ENCODE peak calls at places on chromosomes 16 and 17, in nine cellular contexts. One of them, this sample, is unnamed.

GRCh38 chr16:31142109-31143035 is 6.8 kb upstream of the PRSS8 start:
- DNase-seq in hepatocyte: peak
- DNase-seq in NCI-H345: peak
- DNase-seq in RWPE1: peak
- DNase-seq in HFFc6: peak
- DNase-seq in thyroid gland: peak
- DNase-seq in hippocampal formation: peak
- DNase-seq in fibroblast of villous mesenchyme: peak
- DNase-seq in foreskin fibroblast: peak
- DNase-seq in this sample: peak

GRCh38 chr17:6427284-6427781 is 7.6 kb downstream of the AIPL1 start:
- DNase-seq in hepatocyte: no peak
- DNase-seq in hippocampal formation: no peak
- DNase-seq in HFFc6: peak
- DNase-seq in fibroblast of villous mesenchyme: peak
- DNase-seq in NCI-H345: no peak
- DNase-seq in RWPE1: no peak
- DNase-seq in foreskin fibroblast: no peak
- DNase-seq in thyroid gland: no peak
- DNase-seq in this sample: peak

GRCh38 chr16:55349867-55350266 is 25.9 kb downstream of the IRX6 start:
- DNase-seq in fibroblast of villous mesenchyme: no peak
- DNase-seq in HFFc6: no peak
- DNase-seq in NCI-H345: no peak
- DNase-seq in hippocampal formation: no peak
- DNase-seq in thyroid gland: no peak
- DNase-seq in foreskin fibroblast: no peak
- DNase-seq in hepatocyte: no peak
- DNase-seq in RWPE1: no peak
- DNase-seq in this sample: no peak

GRCh38 chr16:17370233-17371013 is 100.3 kb downstream of the XYLT1 start:
- DNase-seq in hepatocyte: no peak
- DNase-seq in RWPE1: no peak
- DNase-seq in NCI-H345: no peak
- DNase-seq in thyroid gland: peak
- DNase-seq in hippocampal formation: no peak
- DNase-seq in HFFc6: peak
- DNase-seq in fibroblast of villous mesenchyme: no peak
- DNase-seq in foreskin fibroblast: no peak
- DNase-seq in this sample: no peak

GRCh38 chr17:50022463-50023130 is 27.6 kb upstream of the DLX3 start:
- DNase-seq in foreskin fibroblast: no peak
- DNase-seq in NCI-H345: no peak
- DNase-seq in thyroid gland: no peak
- DNase-seq in fibroblast of villous mesenchyme: no peak
- DNase-seq in hippocampal formation: no peak
- DNase-seq in RWPE1: no peak
- DNase-seq in HFFc6: peak
- DNase-seq in hepatocyte: no peak
- DNase-seq in this sample: no peak

GRCh38 chr16:79628501-79628975 is 28.0 kb upstream of the MAF start:
- DNase-seq in thyroid gland: no peak
- DNase-seq in hippocampal formation: no peak
- DNase-seq in foreskin fibroblast: no peak
- DNase-seq in NCI-H345: no peak
- DNase-seq in HFFc6: no peak
- DNase-seq in RWPE1: peak
- DNase-seq in fibroblast of villous mesenchyme: peak
- DNase-seq in hepatocyte: no peak
- DNase-seq in this sample: peak

GRCh38 chr17:21250719-21251305 is 2.4 kb downstream of the NATD1 start:
- DNase-seq in HFFc6: no peak
- DNase-seq in thyroid gland: no peak
- DNase-seq in fibroblast of villous mesenchyme: no peak
- DNase-seq in hippocampal formation: no peak
- DNase-seq in NCI-H345: no peak
- DNase-seq in RWPE1: no peak
- DNase-seq in foreskin fibroblast: no peak
- DNase-seq in hepatocyte: no peak
- DNase-seq in this sample: no peak

GRCh38 chr16:57471852-57472664 is 9.6 kb downstream of the POLR2C start:
- DNase-seq in foreskin fibroblast: no peak
- DNase-seq in fibroblast of villous mesenchyme: peak
- DNase-seq in hippocampal formation: no peak
- DNase-seq in RWPE1: no peak
- DNase-seq in thyroid gland: no peak
- DNase-seq in NCI-H345: no peak
- DNase-seq in HFFc6: no peak
- DNase-seq in hepatocyte: peak
- DNase-seq in this sample: no peak

GRCh38 chr16:57626420-57627170 is 1.8 kb upstream of the ADGRG1 start:
- DNase-seq in foreskin fibroblast: no peak
- DNase-seq in hepatocyte: no peak
- DNase-seq in fibroblast of villous mesenchyme: no peak
- DNase-seq in NCI-H345: no peak
- DNase-seq in thyroid gland: no peak
- DNase-seq in HFFc6: no peak
- DNase-seq in RWPE1: no peak
- DNase-seq in hippocampal formation: no peak
- DNase-seq in this sample: no peak

GRCh38 chr16:19094542-19095365 is 19.0 kb upstream of the ITPRIPL2 start:
- DNase-seq in fibroblast of villous mesenchyme: peak
- DNase-seq in hepatocyte: no peak
- DNase-seq in thyroid gland: no peak
- DNase-seq in HFFc6: peak
- DNase-seq in hippocampal formation: no peak
- DNase-seq in RWPE1: no peak
- DNase-seq in foreskin fibroblast: no peak
- DNase-seq in NCI-H345: no peak
- DNase-seq in this sample: no peak

GRCh38 chr17:3710951-3711383 is 12.7 kb upstream of the HASPIN start:
- DNase-seq in RWPE1: peak
- DNase-seq in foreskin fibroblast: no peak
- DNase-seq in hepatocyte: no peak
- DNase-seq in fibroblast of villous mesenchyme: peak
- DNase-seq in NCI-H345: no peak
- DNase-seq in hippocampal formation: no peak
- DNase-seq in HFFc6: peak
- DNase-seq in thyroid gland: no peak
- DNase-seq in this sample: no peak

GRCh38 chr16:14088155-14088753 is 17.1 kb downstream of the MRTFB start:
- DNase-seq in fibroblast of villous mesenchyme: peak
- DNase-seq in hippocampal formation: peak
- DNase-seq in foreskin fibroblast: peak
- DNase-seq in HFFc6: no peak
- DNase-seq in NCI-H345: no peak
- DNase-seq in thyroid gland: peak
- DNase-seq in hepatocyte: peak
- DNase-seq in RWPE1: no peak
- DNase-seq in this sample: no peak

GRCh38 chr16:48193846-48194245 is 38.1 kb upstream of the ABCC12 start:
- DNase-seq in HFFc6: no peak
- DNase-seq in fibroblast of villous mesenchyme: no peak
- DNase-seq in thyroid gland: no peak
- DNase-seq in NCI-H345: no peak
- DNase-seq in hippocampal formation: no peak
- DNase-seq in foreskin fibroblast: no peak
- DNase-seq in hepatocyte: no peak
- DNase-seq in RWPE1: no peak
- DNase-seq in this sample: no peak

GRCh38 chr17:64172510-64172909 is 42.6 kb upstream of the ERN1 start:
- DNase-seq in foreskin fibroblast: no peak
- DNase-seq in hippocampal formation: peak
- DNase-seq in thyroid gland: no peak
- DNase-seq in fibroblast of villous mesenchyme: no peak
- DNase-seq in hepatocyte: no peak
- DNase-seq in RWPE1: no peak
- DNase-seq in NCI-H345: no peak
- DNase-seq in HFFc6: no peak
- DNase-seq in this sample: no peak

GRCh38 chr16:85424260-85425060 is 188.7 kb upstream of the GSE1 start:
- DNase-seq in RWPE1: no peak
- DNase-seq in HFFc6: no peak
- DNase-seq in hepatocyte: no peak
- DNase-seq in hippocampal formation: no peak
- DNase-seq in fibroblast of villous mesenchyme: no peak
- DNase-seq in thyroid gland: peak
- DNase-seq in foreskin fibroblast: no peak
- DNase-seq in NCI-H345: peak
- DNase-seq in this sample: no peak

GRCh38 chr17:48925991-48926342 is 17.8 kb downstream of the UBE2Z start:
- DNase-seq in thyroid gland: peak
- DNase-seq in foreskin fibroblast: no peak
- DNase-seq in HFFc6: no peak
- DNase-seq in hippocampal formation: no peak
- DNase-seq in RWPE1: no peak
- DNase-seq in NCI-H345: no peak
- DNase-seq in hepatocyte: no peak
- DNase-seq in fibroblast of villous mesenchyme: no peak
- DNase-seq in this sample: no peak

GRCh38 chr17:58046230-58047094 is 36.8 kb upstream of the DYNLL2 start:
- DNase-seq in NCI-H345: no peak
- DNase-seq in hippocampal formation: peak
- DNase-seq in hepatocyte: no peak
- DNase-seq in thyroid gland: no peak
- DNase-seq in fibroblast of villous mesenchyme: no peak
- DNase-seq in foreskin fibroblast: peak
- DNase-seq in RWPE1: no peak
- DNase-seq in HFFc6: no peak
- DNase-seq in this sample: no peak

GRCh38 chr17:69561462-69561861 is 147.0 kb downstream of the MAP2K6 start:
- DNase-seq in NCI-H345: no peak
- DNase-seq in RWPE1: no peak
- DNase-seq in fibroblast of villous mesenchyme: no peak
- DNase-seq in thyroid gland: no peak
- DNase-seq in hippocampal formation: no peak
- DNase-seq in foreskin fibroblast: no peak
- DNase-seq in HFFc6: no peak
- DNase-seq in hepatocyte: no peak
- DNase-seq in this sample: no peak

GRCh38 chr17:4001048-4001590 is 36.9 kb upstream of the ATP2A3 start:
- DNase-seq in hepatocyte: no peak
- DNase-seq in thyroid gland: no peak
- DNase-seq in hippocampal formation: no peak
- DNase-seq in HFFc6: no peak
- DNase-seq in fibroblast of villous mesenchyme: no peak
- DNase-seq in NCI-H345: no peak
- DNase-seq in RWPE1: no peak
- DNase-seq in foreskin fibroblast: no peak
- DNase-seq in this sample: no peak

GRCh38 chr16:58339452-58339938 is 44.7 kb upstream of the PRSS54 start:
- DNase-seq in hepatocyte: no peak
- DNase-seq in thyroid gland: no peak
- DNase-seq in HFFc6: peak
- DNase-seq in NCI-H345: no peak
- DNase-seq in foreskin fibroblast: no peak
- DNase-seq in RWPE1: no peak
- DNase-seq in hippocampal formation: no peak
- DNase-seq in fibroblast of villous mesenchyme: peak
- DNase-seq in this sample: peak

GRCh38 chr17:19718613-19719364 is 2.4 kb upstream of the SLC47A2 start:
- DNase-seq in hepatocyte: no peak
- DNase-seq in hippocampal formation: no peak
- DNase-seq in NCI-H345: no peak
- DNase-seq in HFFc6: no peak
- DNase-seq in RWPE1: no peak
- DNase-seq in foreskin fibroblast: no peak
- DNase-seq in thyroid gland: no peak
- DNase-seq in fibroblast of villous mesenchyme: no peak
- DNase-seq in this sample: no peak

GRCh38 chr17:62792122-62792800 is 15.9 kb downstream of the MARCHF10 start:
- DNase-seq in fibroblast of villous mesenchyme: peak
- DNase-seq in thyroid gland: no peak
- DNase-seq in foreskin fibroblast: peak
- DNase-seq in RWPE1: no peak
- DNase-seq in HFFc6: peak
- DNase-seq in hepatocyte: no peak
- DNase-seq in hippocampal formation: no peak
- DNase-seq in NCI-H345: no peak
- DNase-seq in this sample: peak

GRCh38 chr17:79510071-79510470 is 100.8 kb downstream of the RBFOX3 start:
- DNase-seq in foreskin fibroblast: no peak
- DNase-seq in RWPE1: no peak
- DNase-seq in HFFc6: no peak
- DNase-seq in fibroblast of villous mesenchyme: no peak
- DNase-seq in NCI-H345: no peak
- DNase-seq in hippocampal formation: no peak
- DNase-seq in thyroid gland: no peak
- DNase-seq in hepatocyte: no peak
- DNase-seq in this sample: no peak

GRCh38 chr17:63954402-63955063 is 18.2 kb downstream of the SCN4A start:
- DNase-seq in RWPE1: no peak
- DNase-seq in NCI-H345: peak
- DNase-seq in fibroblast of villous mesenchyme: no peak
- DNase-seq in hippocampal formation: no peak
- DNase-seq in foreskin fibroblast: no peak
- DNase-seq in thyroid gland: no peak
- DNase-seq in HFFc6: no peak
- DNase-seq in hepatocyte: no peak
- DNase-seq in this sample: no peak

GRCh38 chr17:2094891-2095535 is 40.1 kb downstream of the HIC1 start:
- DNase-seq in fibroblast of villous mesenchyme: peak
- DNase-seq in hippocampal formation: peak
- DNase-seq in RWPE1: no peak
- DNase-seq in HFFc6: no peak
- DNase-seq in hepatocyte: peak
- DNase-seq in thyroid gland: peak
- DNase-seq in NCI-H345: no peak
- DNase-seq in foreskin fibroblast: no peak
- DNase-seq in this sample: no peak

GRCh38 chr17:55641559-55642160 is 81.0 kb downstream of the TMEM100 start:
- DNase-seq in hippocampal formation: peak
- DNase-seq in foreskin fibroblast: peak
- DNase-seq in NCI-H345: no peak
- DNase-seq in thyroid gland: peak
- DNase-seq in fibroblast of villous mesenchyme: peak
- DNase-seq in hepatocyte: peak
- DNase-seq in HFFc6: peak
- DNase-seq in RWPE1: no peak
- DNase-seq in this sample: peak

GRCh38 chr17:14196337-14196997 is 40.2 kb downstream of the CDRT15 start:
- DNase-seq in hippocampal formation: no peak
- DNase-seq in hepatocyte: no peak
- DNase-seq in RWPE1: no peak
- DNase-seq in thyroid gland: no peak
- DNase-seq in NCI-H345: no peak
- DNase-seq in HFFc6: no peak
- DNase-seq in foreskin fibroblast: no peak
- DNase-seq in fibroblast of villous mesenchyme: no peak
- DNase-seq in this sample: no peak

GRCh38 chr16:29745853-29746345 is at the start of gene C16orf54:
- DNase-seq in hippocampal formation: no peak
- DNase-seq in RWPE1: no peak
- DNase-seq in foreskin fibroblast: no peak
- DNase-seq in thyroid gland: peak
- DNase-seq in fibroblast of villous mesenchyme: no peak
- DNase-seq in hepatocyte: no peak
- DNase-seq in NCI-H345: no peak
- DNase-seq in HFFc6: no peak
- DNase-seq in this sample: no peak

GRCh38 chr16:30903596-30903995 is 7.2 kb downstream of the CTF1 start:
- DNase-seq in NCI-H345: no peak
- DNase-seq in RWPE1: no peak
- DNase-seq in hepatocyte: peak
- DNase-seq in foreskin fibroblast: peak
- DNase-seq in HFFc6: no peak
- DNase-seq in thyroid gland: no peak
- DNase-seq in fibroblast of villous mesenchyme: peak
- DNase-seq in hippocampal formation: no peak
- DNase-seq in this sample: no peak

GRCh38 chr17:54536306-54536705 is 364.3 kb upstream of the TOM1L1 start:
- DNase-seq in RWPE1: no peak
- DNase-seq in fibroblast of villous mesenchyme: no peak
- DNase-seq in foreskin fibroblast: no peak
- DNase-seq in NCI-H345: no peak
- DNase-seq in HFFc6: no peak
- DNase-seq in hepatocyte: no peak
- DNase-seq in thyroid gland: no peak
- DNase-seq in hippocampal formation: no peak
- DNase-seq in this sample: no peak

GRCh38 chr16:11165349-11165748 is 90.7 kb downstream of the SOCS1 start:
- DNase-seq in hippocampal formation: no peak
- DNase-seq in fibroblast of villous mesenchyme: no peak
- DNase-seq in NCI-H345: no peak
- DNase-seq in HFFc6: no peak
- DNase-seq in RWPE1: no peak
- DNase-seq in foreskin fibroblast: no peak
- DNase-seq in hepatocyte: no peak
- DNase-seq in thyroid gland: no peak
- DNase-seq in this sample: no peak

This sample was measured in kidney glomerular epithelial cell.